ENCODE peak calls at places on chromosome 20, in five cellular contexts. T is ovary, E is BE2C, I is fibroblast of lung, U is fibroblast of the aortic adventitia. N is an unnamed sample.

GRCh38 chr20:49460916-49461315 is 21.6 kb downstream of the KCNB1 start:
- DNase-seq in T (no peak), E (no peak), I (peak), U (peak), N (no peak)

GRCh38 chr20:37188787-37189186 is 9.4 kb upstream of the MROH8 start:
- DNase-seq in T (no peak), E (no peak), I (no peak), U (no peak), N (no peak)

GRCh38 chr20:1479831-1480595 is 11.2 kb downstream of the SIRPB2 start:
- DNase-seq in T (no peak), E (no peak), I (no peak), U (no peak), N (no peak)

GRCh38 chr20:32454164-32455145 is 96.3 kb downstream of the ASXL1 start:
- DNase-seq in T (peak), E (no peak), I (no peak), U (no peak), N (no peak)

GRCh38 chr20:54048489-54048888 is 21.9 kb downstream of the BCAS1 start:
- DNase-seq in T (no peak), E (no peak), I (peak), U (no peak), N (peak)

GRCh38 chr20:2382833-2383232 is 2.1 kb downstream of the TGM6 start:
- DNase-seq in T (no peak), E (peak), I (peak), U (peak), N (no peak)

GRCh38 chr20:62066983-62067433 is 1.3 kb upstream of the TAF4 start:
- DNase-seq in T (peak), E (no peak), I (no peak), U (peak), N (no peak)

GRCh38 chr20:44070139-44070900 is 116.7 kb downstream of the JPH2 start:
- DNase-seq in T (no peak), E (no peak), I (no peak), U (no peak), N (no peak)

GRCh38 chr20:2865630-2866029 is 7.7 kb upstream of the PTPRA start:
- DNase-seq in T (no peak), E (no peak), I (no peak), U (no peak), N (no peak)

GRCh38 chr20:49563015-49563980 is 4.6 kb downstream of the PTGIS start:
- DNase-seq in T (no peak), E (no peak), I (no peak), U (peak), N (no peak)

GRCh38 chr20:48794360-48794759 is 33.4 kb downstream of the PREX1 start:
- DNase-seq in T (no peak), E (no peak), I (no peak), U (no peak), N (no peak)

GRCh38 chr20:18165553-18165952 is 27.9 kb downstream of the KAT14 start:
- DNase-seq in T (no peak), E (no peak), I (no peak), U (no peak), N (no peak)

GRCh38 chr20:35451295-35451694 is 4.1 kb upstream of the CEP250 start:
- DNase-seq in T (no peak), E (no peak), I (no peak), U (no peak), N (no peak)

GRCh38 chr20:2750343-2751251 is 49.8 kb downstream of the CPXM1 start:
- DNase-seq in T (peak), E (no peak), I (peak), U (peak), N (peak)

GRCh38 chr20:32972181-32973076 is 31.8 kb downstream of the SUN5 start:
- DNase-seq in T (no peak), E (no peak), I (no peak), U (no peak), N (no peak)

GRCh38 chr20:15889073-15889923 is 684.0 kb downstream of the KIF16B start:
- DNase-seq in T (no peak), E (peak), I (no peak), U (no peak), N (no peak)

GRCh38 chr20:41619360-41620115 is 1.4 kb upstream of the CHD6 start:
- DNase-seq in T (peak), E (no peak), I (peak), U (peak), N (no peak)

GRCh38 chr20:25683050-25683449 is 13.6 kb downstream of the ZNF337 start:
- DNase-seq in T (no peak), E (no peak), I (no peak), U (no peak), N (no peak)

GRCh38 chr20:40160151-40160550 is 528.9 kb downstream of the MAFB start:
- DNase-seq in T (no peak), E (peak), I (no peak), U (peak), N (peak)

GRCh38 chr20:35837577-35838195 is 65.9 kb downstream of the PHF20 start:
- DNase-seq in T (no peak), E (no peak), I (peak), U (peak), N (peak)

GRCh38 chr20:63022501-63022900 is 15.7 kb upstream of the BHLHE23 start:
- DNase-seq in T (no peak), E (no peak), I (no peak), U (no peak), N (no peak)

GRCh38 chr20:60011512-60012507 is 53.6 kb downstream of the CDH26 start:
- DNase-seq in T (no peak), E (no peak), I (no peak), U (no peak), N (no peak)

GRCh38 chr20:31901615-31902014 is 31.2 kb downstream of the TTLL9 start:
- DNase-seq in T (no peak), E (no peak), I (no peak), U (no peak), N (no peak)

GRCh38 chr20:62104791-62105345 is 17.4 kb upstream of the LSM14B start:
- DNase-seq in T (no peak), E (no peak), I (no peak), U (peak), N (peak)

GRCh38 chr20:1166963-1167720 is 17.6 kb downstream of the TMEM74B start:
- DNase-seq in T (no peak), E (no peak), I (no peak), U (no peak), N (no peak)

GRCh38 chr20:38223743-38224100 is 36.8 kb downstream of the KIAA1755 start:
- DNase-seq in T (no peak), E (no peak), I (no peak), U (no peak), N (no peak)

GRCh38 chr20:46740214-46740609 is 30.8 kb downstream of the SLC2A10 start:
- DNase-seq in T (no peak), E (no peak), I (no peak), U (no peak), N (no peak)

GRCh38 chr20:61536671-61537070 is 284.6 kb downstream of the CDH4 start:
- DNase-seq in T (no peak), E (no peak), I (no peak), U (no peak), N (no peak)

GRCh38 chr20:41618807-41619294 is 674 bp upstream of the CHD6 start:
- DNase-seq in T (no peak), E (no peak), I (peak), U (no peak), N (peak)

GRCh38 chr20:34843421-34843820 is 18.0 kb upstream of the NCOA6 start:
- DNase-seq in T (no peak), E (no peak), I (no peak), U (no peak), N (peak)

GRCh38 chr20:44748005-44748370 is 2.3 kb downstream of the KCNK15 start:
- DNase-seq in T (no peak), E (peak), I (no peak), U (peak), N (no peak)

DNA sequence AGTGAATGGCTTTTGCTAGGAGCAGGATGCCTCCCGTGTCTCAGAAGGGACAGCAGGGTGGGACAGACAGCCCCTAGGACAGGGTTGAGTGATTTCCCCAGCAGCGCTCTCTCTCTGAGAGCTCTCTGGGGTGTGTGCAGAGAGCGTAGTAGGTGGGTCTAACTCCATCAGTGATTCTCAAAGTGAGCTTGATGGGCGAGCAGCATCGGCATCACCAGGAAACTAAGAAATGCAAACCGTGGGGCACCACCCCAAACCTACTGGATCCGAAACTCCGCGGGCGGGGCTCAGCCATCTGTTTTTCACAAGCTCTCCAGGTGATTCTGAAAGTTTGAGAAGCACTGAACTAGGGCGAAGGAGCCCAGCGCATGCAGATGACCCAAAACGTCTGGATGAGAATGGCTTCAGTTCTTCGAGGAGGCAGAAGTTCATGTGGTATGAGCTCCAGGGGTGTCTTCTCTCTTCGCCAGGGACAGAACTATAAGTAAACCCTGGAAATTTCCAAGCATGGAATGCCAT is 119.6 kb upstream of the RNF24 start:
- DNase-seq in T (no peak), E (no peak), I (no peak), U (no peak), N (no peak)
- H3K4me3 ChIP-seq in T (no peak), E (no peak), I (no peak), U (no peak), N (no peak)

GRCh38 chr20:22430154-22430745 is 154.1 kb downstream of the FOXA2 start:
- DNase-seq in T (no peak), E (no peak), I (peak), U (no peak), N (no peak)
- H3K4me3 ChIP-seq in T (no peak), E (no peak), I (no peak), U (no peak), N (no peak)

GRCh38 chr20:58330229-58330628 is 20.7 kb downstream of the RAB22A start:
- DNase-seq in T (no peak), E (no peak), I (no peak), U (no peak), N (peak)

GRCh38 chr20:58329711-58330110 is 20.2 kb downstream of the RAB22A start:
- DNase-seq in T (no peak), E (no peak), I (no peak), U (no peak), N (no peak)

GRCh38 chr20:58328836-58329235 is 19.3 kb downstream of the RAB22A start:
- DNase-seq in T (no peak), E (no peak), I (peak), U (no peak), N (no peak)

GRCh38 chr20:58325914-58326313 is 16.4 kb downstream of the RAB22A start:
- DNase-seq in T (no peak), E (no peak), I (no peak), U (no peak), N (no peak)

GRCh38 chr20:58327211-58327610 is 17.7 kb downstream of the RAB22A start:
- DNase-seq in T (no peak), E (no peak), I (no peak), U (no peak), N (peak)
- H3K4me3 ChIP-seq in T (no peak), E (no peak), I (no peak), U (no peak), N (no peak)

GRCh38 chr20:10658051-10658823 is 15.6 kb downstream of the JAG1 start:
- DNase-seq in T (no peak), E (no peak), I (no peak), U (no peak), N (no peak)
- H3K4me3 ChIP-seq in T (no peak), E (no peak), I (no peak), U (no peak), N (no peak)

DNA sequence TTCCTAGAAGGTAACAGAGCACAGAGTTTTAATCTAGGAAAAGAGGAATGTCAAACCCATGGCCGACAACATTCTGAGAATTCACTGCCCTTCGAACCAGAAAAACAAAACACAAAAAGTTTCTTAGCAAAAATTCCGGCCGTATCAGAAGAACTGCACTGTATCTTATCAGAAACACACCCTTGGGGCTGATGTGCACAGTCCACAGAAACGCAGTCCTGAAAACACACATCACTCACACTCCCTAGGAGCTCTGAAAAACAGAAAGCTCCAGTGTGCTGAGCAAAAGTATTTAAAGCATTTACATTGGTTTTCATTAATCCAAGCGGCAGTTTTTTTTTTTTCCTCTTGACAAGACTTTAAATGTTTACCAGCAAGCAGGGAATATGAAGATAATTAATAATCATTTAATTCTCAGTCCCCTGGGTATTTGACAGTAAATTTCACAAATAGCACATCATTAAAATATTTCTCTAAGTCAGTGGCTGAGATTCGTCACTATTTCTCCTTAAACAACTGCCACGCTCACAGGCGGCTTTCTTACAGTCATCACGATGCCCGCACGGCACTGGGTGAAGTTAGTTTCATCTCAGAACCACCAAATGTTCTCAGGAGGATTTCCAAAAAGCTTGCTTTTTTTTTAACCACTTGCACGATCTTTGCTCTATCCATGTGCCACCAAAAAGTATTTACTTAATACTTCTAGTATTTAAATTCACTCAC is 13.3 kb downstream of the NFATC2 start:
- DNase-seq in T (no peak), E (no peak), I (peak), U (peak), N (peak)
- H3K4me3 ChIP-seq in T (no peak), E (no peak), I (no peak), U (no peak), N (peak)

DNA sequence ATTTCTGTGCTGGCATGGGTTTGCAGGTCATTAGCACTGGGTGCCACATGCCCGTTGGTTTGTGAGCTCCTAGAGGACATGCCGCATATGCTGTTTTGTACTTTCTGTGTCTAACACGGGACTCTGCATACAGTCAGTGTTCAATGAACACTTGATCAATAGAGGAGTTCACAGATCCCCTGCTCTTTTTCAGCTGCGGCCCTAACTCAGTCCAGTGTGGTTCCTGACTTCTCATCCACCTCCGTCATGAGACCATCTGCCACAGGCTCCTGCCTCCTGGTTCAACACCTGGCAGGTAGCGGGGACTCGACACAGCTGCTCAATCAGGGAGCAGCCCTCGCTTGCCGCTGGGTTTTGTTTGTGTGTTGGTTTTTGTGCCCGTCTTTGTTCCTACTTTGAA is 13.8 kb upstream of the BMP7 start:
- DNase-seq in T (no peak), E (no peak), I (no peak), U (no peak), N (no peak)
- H3K4me3 ChIP-seq in T (no peak), E (no peak), I (no peak), U (no peak), N (no peak)

GRCh38 chr20:19757973-19758887 is at the start of gene RIN2:
- DNase-seq in T (peak), E (peak), I (peak), U (peak), N (peak)

GRCh38 chr20:19760371-19760721 is 2.3 kb downstream of the RIN2 start:
- DNase-seq in T (no peak), E (no peak), I (no peak), U (no peak), N (no peak)

GRCh38 chr20:19758888-19759331 is 852 bp downstream of the RIN2 start:
- DNase-seq in T (peak), E (no peak), I (peak), U (peak), N (peak)

GRCh38 chr20:19757487-19757972 is 528 bp upstream of the RIN2 start:
- DNase-seq in T (peak), E (no peak), I (peak), U (peak), N (peak)

GRCh38 chr20:19756756-19757486 is 1.1 kb upstream of the RIN2 start:
- DNase-seq in T (no peak), E (no peak), I (no peak), U (no peak), N (peak)
- H3K4me3 ChIP-seq in T (peak), E (no peak), I (peak), U (peak), N (peak)

N was measured in fibroblast of villous mesenchyme.